ENCODE peak calls at places on chromosomes 6 and 20, in seven cellular contexts. Q is ovary, B is A549, J is tibial nerve, F is IMR-90, X is gastrocnemius medialis, I is NB4. T is an unnamed sample.

GRCh38 chr6:106256201-106256968 is 69.2 kb downstream of the ATG5 start:
- DNase-seq in I (no peak), J (no peak), B (peak), X (no peak), F (peak), Q (no peak), T (no peak)

GRCh38 chr20:35739294-35740163 is 2.5 kb downstream of the RBM39 start:
- DNase-seq in I (peak), Q (no peak), F (peak), X (no peak), J (no peak), B (peak), T (no peak)

GRCh38 chr6:131427441-131428051 is 145.5 kb upstream of the ARG1 start:
- DNase-seq in J (no peak), F (no peak), Q (no peak), X (no peak), I (no peak), B (no peak), T (no peak)

GRCh38 chr6:127436578-127437110 is 22.5 kb downstream of the KIAA0408 start:
- DNase-seq in J (no peak), X (peak), B (no peak), I (no peak), F (no peak), Q (no peak), T (no peak)

GRCh38 chr6:15427360-15428070 is 181.6 kb downstream of the JARID2 start:
- DNase-seq in X (no peak), F (peak), I (peak), J (no peak), B (no peak), Q (no peak), T (no peak)

GRCh38 chr20:60921021-60921622 is 330.9 kb upstream of the CDH4 start:
- DNase-seq in F (peak), X (no peak), Q (peak), J (no peak), I (no peak), B (peak), T (no peak)

GRCh38 chr6:55980627-55981211 is 105.3 kb upstream of the BMP5 start:
- DNase-seq in F (peak), X (no peak), I (peak), J (no peak), B (peak), Q (no peak), T (no peak)

GRCh38 chr6:156061958-156062661 is 606.5 kb upstream of the NOX3 start:
- DNase-seq in F (no peak), X (no peak), J (no peak), I (no peak), B (no peak), Q (peak), T (no peak)

GRCh38 chr20:14700641-14700965 is 363.2 kb upstream of the FLRT3 start:
- DNase-seq in F (no peak), X (no peak), B (peak), J (no peak), Q (no peak), I (no peak), T (no peak)

GRCh38 chr6:39615622-39616021 is 109.6 kb downstream of the KIF6 start:
- DNase-seq in I (no peak), Q (no peak), B (no peak), F (no peak), J (no peak), X (no peak), T (no peak)

GRCh38 chr6:109790131-109790530 is 99.0 kb downstream of the FIG4 start:
- DNase-seq in Q (no peak), F (peak), B (no peak), X (no peak), I (no peak), J (no peak), T (no peak)

GRCh38 chr6:6891949-6892461 is 215.8 kb upstream of the RREB1 start:
- DNase-seq in I (peak), Q (no peak), B (no peak), X (peak), F (no peak), J (no peak), T (no peak)

GRCh38 chr6:129567374-129567773 is 142.6 kb downstream of the ARHGAP18 start:
- DNase-seq in X (no peak), Q (no peak), B (peak), I (peak), J (no peak), F (no peak), T (no peak)

GRCh38 chr6:118524686-118525085 is 23.4 kb upstream of the PLN start:
- DNase-seq in Q (no peak), I (no peak), F (no peak), J (no peak), X (no peak), B (no peak), T (no peak)

GRCh38 chr6:29702519-29703103 is 20.6 kb upstream of the HLA-F start:
- DNase-seq in I (peak), Q (peak), B (peak), J (no peak), F (no peak), X (no peak), T (peak)

GRCh38 chr6:106253194-106253593 is 72.4 kb downstream of the ATG5 start:
- DNase-seq in I (no peak), X (no peak), F (peak), B (peak), J (no peak), Q (no peak), T (no peak)

GRCh38 chr6:165694296-165694695 is 31.3 kb upstream of the PDE10A start:
- DNase-seq in I (no peak), Q (no peak), F (no peak), J (no peak), B (no peak), X (no peak), T (no peak)

GRCh38 chr6:90088009-90088408 is 193.7 kb downstream of the GJA10 start:
- DNase-seq in B (no peak), Q (no peak), I (peak), J (no peak), X (no peak), F (peak), T (no peak)

GRCh38 chr6:12898603-12899002 is 182.0 kb downstream of the PHACTR1 start:
- DNase-seq in F (no peak), J (no peak), X (no peak), B (no peak), Q (no peak), I (no peak), T (no peak)

GRCh38 chr20:1457992-1458391 is 8.7 kb downstream of the NSFL1C start:
- DNase-seq in F (no peak), B (no peak), X (no peak), I (no peak), Q (no peak), J (no peak), T (no peak)

GRCh38 chr6:88813045-88813444 is 150.4 kb downstream of the RNGTT start:
- DNase-seq in B (no peak), X (peak), J (no peak), F (no peak), Q (no peak), I (no peak), T (no peak)

GRCh38 chr6:73801652-73802268 is 105.8 kb downstream of the CD109 start:
- DNase-seq in B (no peak), Q (no peak), F (peak), X (no peak), I (no peak), J (no peak), T (no peak)

GRCh38 chr6:118932421-118932820 is 2.5 kb downstream of the MCM9 start:
- DNase-seq in B (no peak), J (no peak), I (no peak), F (peak), Q (no peak), X (no peak), T (no peak)

GRCh38 chr6:120116343-120116742 is 766.8 kb upstream of the MAN1A1 start:
- DNase-seq in F (no peak), B (no peak), J (no peak), I (no peak), Q (no peak), X (no peak), T (no peak)

GRCh38 chr20:10649080-10649816 is 24.6 kb downstream of the JAG1 start:
- DNase-seq in X (no peak), J (no peak), F (no peak), Q (no peak), B (no peak), I (no peak), T (no peak)

GRCh38 chr20:15556869-15557268 is 1016.4 kb downstream of the KIF16B start:
- DNase-seq in I (no peak), F (no peak), X (no peak), Q (no peak), J (no peak), B (no peak), T (no peak)

GRCh38 chr6:22343864-22344263 is 47.0 kb upstream of the PRL start:
- DNase-seq in J (no peak), X (no peak), B (no peak), I (no peak), F (no peak), Q (no peak), T (no peak)

GRCh38 chr6:44594471-44594870 is 207.0 kb downstream of the CDC5L start:
- DNase-seq in X (no peak), J (no peak), Q (no peak), I (no peak), B (no peak), F (no peak), T (no peak)

GRCh38 chr6:47977314-47977713 is 133.7 kb downstream of the PTCHD4 start:
- DNase-seq in F (no peak), X (no peak), J (no peak), I (no peak), B (no peak), Q (no peak), T (no peak)

GRCh38 chr6:56890066-56890465 is 64.8 kb upstream of the BEND6 start:
- DNase-seq in I (no peak), X (no peak), J (no peak), Q (no peak), F (no peak), B (no peak), T (no peak)

GRCh38 chr6:152952866-152953509 is 29.9 kb downstream of the FBXO5 start:
- DNase-seq in F (peak), X (no peak), Q (no peak), J (no peak), B (peak), I (peak), T (no peak)

GRCh38 chr6:77565370-77565769 is 87.5 kb upstream of the MEI4 start:
- DNase-seq in Q (no peak), B (no peak), F (no peak), X (no peak), J (no peak), I (no peak), T (no peak)

DNA sequence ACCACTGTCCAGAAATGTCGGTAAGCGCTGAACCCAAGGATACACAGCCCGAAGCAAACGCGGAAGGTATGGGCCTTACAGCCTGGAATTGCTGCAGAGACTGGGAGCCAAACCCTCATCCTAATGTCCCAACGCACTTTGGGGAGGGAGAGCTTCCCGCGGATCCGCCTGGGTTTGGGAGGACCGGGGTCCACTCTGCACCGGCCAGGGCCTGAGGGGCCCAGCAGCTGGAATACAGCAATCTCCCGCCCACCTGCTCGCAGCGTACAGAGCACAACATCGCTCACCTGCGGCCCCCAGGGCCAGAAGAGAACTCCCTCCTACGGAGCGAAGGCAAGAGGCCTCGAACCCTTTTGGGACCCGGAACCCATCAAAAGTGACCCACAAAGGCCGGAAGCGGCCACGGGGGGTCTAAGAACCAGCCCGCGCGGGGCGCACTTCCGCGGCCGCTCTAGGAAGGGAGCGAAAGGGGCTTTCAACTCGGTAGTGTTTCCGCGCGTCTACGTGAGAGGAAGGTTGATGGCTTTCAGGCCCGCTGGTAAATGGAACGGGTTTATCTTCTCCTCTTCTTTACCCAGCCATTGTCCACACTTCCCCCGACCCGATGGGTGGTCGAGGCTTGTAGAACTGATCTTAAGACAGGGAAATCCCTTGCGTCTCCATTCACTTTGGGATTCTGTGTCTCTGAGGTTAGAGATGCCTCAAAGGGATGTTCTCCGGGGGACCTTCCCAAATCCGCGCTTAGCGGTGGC is at the start of gene ZSCAN12:
- DNase-seq in X (peak), J (peak), I (peak), Q (peak), F (peak), B (peak), T (peak)
- TF ChIP-seq POLR2A in X (no peak), J (no peak), I (peak), Q (no peak), F (peak), B (peak), T (no peak)

GRCh38 chr6:31113861-31114539 is 600 bp upstream of the PSORS1C1 start:
- DNase-seq in I (no peak), B (no peak), F (peak), X (no peak), J (no peak), Q (no peak), T (no peak)

GRCh38 chr6:31116661-31117385 is 2.2 kb downstream of the PSORS1C1 start:
- DNase-seq in J (no peak), Q (no peak), I (no peak), B (no peak), F (no peak), X (no peak), T (no peak)

GRCh38 chr6:31115941-31116560 is 1.5 kb downstream of the PSORS1C1 start:
- DNase-seq in J (no peak), B (no peak), X (no peak), I (no peak), Q (no peak), F (no peak), T (no peak)

GRCh38 chr6:31114540-31114876 is at the start of gene PSORS1C1:
- DNase-seq in B (peak), Q (peak), I (no peak), F (peak), X (peak), J (peak), T (peak)

DNA sequence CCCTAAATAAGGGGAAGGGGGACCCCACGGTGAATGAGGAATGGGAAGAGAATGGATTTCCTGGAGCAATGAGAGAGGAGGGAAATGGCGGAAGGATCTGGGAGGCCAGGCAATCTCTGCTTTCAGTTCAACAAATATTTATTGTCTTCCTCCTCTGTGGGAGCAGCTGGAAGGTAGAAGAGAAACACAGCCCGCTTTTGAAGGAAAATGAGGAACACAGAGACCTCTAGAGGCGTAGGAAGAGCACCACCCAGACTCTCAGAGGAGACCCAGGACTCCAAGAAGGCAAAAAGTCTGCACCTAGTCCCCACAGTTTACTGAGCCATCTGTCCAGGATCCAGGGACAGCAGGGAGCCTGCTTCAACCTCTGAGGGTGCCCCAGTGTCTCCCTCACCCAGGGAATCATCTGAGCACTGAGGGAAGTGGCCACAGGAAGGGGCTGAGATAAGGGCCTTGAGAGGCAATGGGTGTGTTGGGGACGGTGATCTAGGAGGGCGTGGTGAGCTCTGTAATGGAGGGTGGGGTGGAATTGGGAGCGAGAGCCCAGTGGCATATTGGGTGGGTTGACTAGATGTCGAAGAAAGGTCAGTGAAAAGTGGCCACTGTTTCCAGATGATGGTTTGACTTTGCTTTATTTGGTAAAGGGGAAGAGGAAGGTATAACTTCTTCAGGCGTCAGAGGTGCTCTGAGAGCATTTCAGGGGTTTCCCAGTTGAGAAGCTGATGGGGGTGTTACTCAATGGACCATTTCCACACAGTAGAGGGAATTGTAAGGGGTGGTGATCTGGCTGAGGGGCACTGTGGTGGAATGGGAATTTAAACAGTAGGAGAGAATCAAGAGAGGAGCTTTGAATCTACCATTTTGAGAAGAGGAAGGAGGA is 610 bp downstream of the PSORS1C1 start:
- DNase-seq in Q (no peak), I (peak), J (no peak), F (peak), X (no peak), B (peak), T (no peak)
- TF ChIP-seq CTCF in Q (no peak), I (peak), J (no peak), F (peak), X (no peak), B (peak), T (peak)

DNA sequence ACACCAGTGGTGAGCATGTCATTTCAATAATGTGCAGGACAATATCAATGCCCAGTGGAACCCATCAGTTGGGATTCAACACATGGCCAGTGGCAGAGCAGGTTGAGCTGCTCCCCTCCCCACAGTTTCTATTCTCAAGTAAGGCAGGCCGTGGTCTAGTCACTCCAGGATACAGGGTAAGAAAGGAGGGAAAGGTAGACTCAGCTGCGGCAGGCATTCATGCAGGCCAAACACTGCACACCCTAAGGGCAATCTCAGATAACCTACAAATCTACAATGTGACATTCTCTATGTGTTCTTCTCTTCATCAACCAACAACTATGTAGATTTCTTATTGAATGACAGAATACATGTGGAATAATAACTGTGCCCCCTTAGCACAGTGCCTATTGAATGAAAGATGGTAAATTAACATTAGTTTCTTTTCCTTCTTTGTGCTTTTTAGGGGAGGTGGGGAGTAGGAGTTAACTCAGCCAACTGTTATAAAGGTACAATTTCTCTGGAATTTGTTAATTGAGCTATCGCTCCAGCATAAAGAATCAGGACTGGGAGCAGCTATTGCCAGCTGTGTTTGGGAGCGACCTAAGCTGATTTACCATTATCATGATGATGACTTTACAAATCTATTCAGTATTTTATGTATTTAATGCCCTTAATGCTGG is 89.7 kb downstream of the FAM50B start:
- DNase-seq in J (no peak), F (no peak), B (no peak), I (no peak), X (no peak), Q (no peak), T (no peak)
- TF ChIP-seq POLR2A in J (no peak), F (no peak), B (no peak), I (no peak), X (no peak), Q (no peak), T (no peak)

DNA sequence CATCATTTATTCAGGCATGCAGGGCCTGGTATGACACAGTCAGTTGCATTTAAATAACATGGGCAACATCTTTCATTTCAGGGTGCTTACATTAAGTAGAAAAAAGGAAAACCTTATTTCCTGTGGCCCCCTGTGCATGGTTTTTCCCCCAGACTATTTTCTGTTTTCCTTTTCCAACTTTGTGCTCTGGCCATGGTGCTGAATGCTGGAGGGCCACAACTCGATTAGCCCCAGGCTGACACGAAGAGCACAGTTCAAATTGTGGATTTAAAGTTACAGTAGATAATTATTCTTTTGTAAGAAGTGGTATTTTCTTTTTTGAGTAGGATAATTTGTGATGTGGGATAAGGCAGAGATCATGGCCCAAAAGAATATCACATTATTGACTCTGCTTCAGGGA is 332.0 kb downstream of the HAO1 start:
- DNase-seq in I (no peak), Q (no peak), X (no peak), F (no peak), B (no peak), J (no peak), T (no peak)
- TF ChIP-seq CTCF in I (no peak), Q (no peak), X (no peak), F (no peak), B (no peak), J (no peak), T (no peak)

GRCh38 chr6:3744901-3745470 is 6.5 kb downstream of the PXDC1 start:
- DNase-seq in I (no peak), B (no peak), Q (no peak), F (no peak), J (no peak), X (no peak), T (no peak)
- TF ChIP-seq POLR2A in I (no peak), B (no peak), Q (no peak), F (no peak), J (no peak), X (no peak), T (no peak)

GRCh38 chr20:40607927-40608326 is 81.1 kb downstream of the MAFB start:
- DNase-seq in B (no peak), I (no peak), J (no peak), X (no peak), F (no peak), Q (no peak), T (no peak)

GRCh38 chr20:40604416-40604815 is 84.6 kb downstream of the MAFB start:
- DNase-seq in F (no peak), B (no peak), Q (no peak), J (no peak), I (no peak), X (no peak), T (peak)

GRCh38 chr20:40606237-40606636 is 82.8 kb downstream of the MAFB start:
- DNase-seq in X (no peak), B (no peak), F (no peak), Q (no peak), J (no peak), I (no peak), T (no peak)

GRCh38 chr20:40603057-40603651 is 85.9 kb downstream of the MAFB start:
- DNase-seq in F (no peak), J (no peak), Q (no peak), X (no peak), B (no peak), I (no peak), T (no peak)

DNA sequence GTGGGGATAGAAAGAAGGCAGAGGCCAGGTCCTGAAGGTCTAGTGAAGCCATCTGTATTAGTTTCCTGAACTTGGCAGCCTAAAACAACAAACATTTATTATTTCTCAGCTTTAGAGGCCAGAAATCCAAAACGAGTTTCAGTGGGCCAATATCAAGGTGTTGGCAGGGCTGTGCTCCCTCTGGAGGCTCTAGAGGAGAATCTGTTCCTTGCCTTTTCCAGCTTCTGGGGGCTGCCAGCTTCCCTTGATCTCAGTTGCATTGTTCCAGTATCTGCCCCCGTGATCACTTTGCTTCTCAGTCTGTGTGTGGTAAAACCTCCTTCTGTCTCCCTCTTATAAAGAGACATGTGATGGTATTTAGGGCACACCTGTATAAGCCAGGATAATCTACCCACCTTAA is 82.4 kb downstream of the MAFB start:
- DNase-seq in B (no peak), I (no peak), J (no peak), X (no peak), F (no peak), Q (no peak), T (no peak)
- TF ChIP-seq CTCF in B (no peak), I (no peak), J (no peak), X (no peak), F (no peak), Q (no peak), T (no peak)